ENCODE peak calls at places on chromosomes 3 and 15, in eight cellular contexts. N, K, U, M, O, Q, Z and A are unnamed samples.
A peak's percentile ranks its signal among the peaks of the same experiment; 100 is the strongest.

GRCh38 chr3:15892311-15892710 is 94.5 kb upstream of the ANKRD28 start:
- DNase-seq in N (no peak), K (no peak), U (no peak), M (no peak), O (no peak), Q (no peak), Z (no peak), A (no peak)

GRCh38 chr15:69451951-69452701 is 492 bp upstream of the RPLP1 start:
- DNase-seq in N (no peak), K (peak; percentile 53), U (peak; percentile 47), M (peak; percentile 60), O (peak; percentile 45), Q (peak; percentile 65), Z (peak; percentile 47), A (no peak)

GRCh38 chr3:107662109-107662477 is 139.3 kb downstream of the BBX start:
- DNase-seq in N (no peak), K (peak; percentile 79), U (peak; percentile 18), M (no peak), O (no peak), Q (peak; percentile 84), Z (no peak), A (peak; percentile 31)

GRCh38 chr3:50264964-50265485 is 3.9 kb upstream of the SEMA3B start:
- DNase-seq in N (no peak), K (no peak), U (no peak), M (no peak), O (no peak), Q (no peak), Z (no peak), A (no peak)

GRCh38 chr3:42505849-42506410 is 3.5 kb downstream of the VIPR1 start:
- DNase-seq in N (no peak), K (no peak), U (no peak), M (peak; percentile 36), O (no peak), Q (no peak), Z (no peak), A (no peak)

GRCh38 chr3:158471639-158472294 is 99.2 kb upstream of the MLF1 start:
- DNase-seq in N (no peak), K (peak; percentile 96), U (no peak), M (no peak), O (no peak), Q (peak; percentile 93), Z (no peak), A (no peak)

GRCh38 chr3:102571030-102571429 is 136.2 kb downstream of the ZPLD1 start:
- DNase-seq in N (no peak), K (no peak), U (no peak), M (no peak), O (no peak), Q (no peak), Z (no peak), A (no peak)

GRCh38 chr3:45972534-45973402 is 22.9 kb downstream of the FYCO1 start:
- DNase-seq in N (no peak), K (peak; percentile 92), U (no peak), M (no peak), O (no peak), Q (peak; percentile 89), Z (peak; percentile 43), A (no peak)

GRCh38 chr3:193140381-193140780 is 100.6 kb upstream of the PLAAT1 start:
- DNase-seq in N (no peak), K (peak; percentile 64), U (no peak), M (no peak), O (no peak), Q (no peak), Z (no peak), A (no peak)

GRCh38 chr3:128279594-128279880 is 126.3 kb downstream of the EEFSEC start:
- DNase-seq in N (no peak), K (no peak), U (no peak), M (peak; percentile 25), O (no peak), Q (no peak), Z (no peak), A (no peak)
- H3K4me1 ChIP-seq in N (peaks cover 6% of the 10 kb centered on the region), K (peaks cover 50% of the 10 kb centered on the region), U (peaks cover 50% of the 10 kb centered on the region), M (peaks cover 3% of the 10 kb centered on the region), O (peaks cover 9% of the 10 kb centered on the region), Q (peaks cover 24% of the 10 kb centered on the region), Z (no peaks in the 10 kb centered on the region), A (peaks cover 36% of the 10 kb centered on the region)

GRCh38 chr3:125140011-125140813 is 72.3 kb downstream of the SLC12A8 start:
- DNase-seq in N (no peak), K (peak; percentile 86), U (no peak), M (no peak), O (no peak), Q (peak; percentile 58), Z (no peak), A (no peak)

GRCh38 chr3:125139386-125139785 is 73.2 kb downstream of the SLC12A8 start:
- DNase-seq in N (no peak), K (no peak), U (no peak), M (no peak), O (no peak), Q (no peak), Z (no peak), A (no peak)

GRCh38 chr3:125142418-125142778 is 70.2 kb downstream of the SLC12A8 start:
- DNase-seq in N (peak; percentile 59), K (no peak), U (no peak), M (no peak), O (no peak), Q (no peak), Z (no peak), A (no peak)

GRCh38 chr3:125141596-125142417 is 70.7 kb downstream of the SLC12A8 start:
- DNase-seq in N (peak; percentile 85), K (no peak), U (peak; percentile 41), M (peak; percentile 85), O (no peak), Q (peak; percentile 64), Z (no peak), A (peak; percentile 78)

DNA sequence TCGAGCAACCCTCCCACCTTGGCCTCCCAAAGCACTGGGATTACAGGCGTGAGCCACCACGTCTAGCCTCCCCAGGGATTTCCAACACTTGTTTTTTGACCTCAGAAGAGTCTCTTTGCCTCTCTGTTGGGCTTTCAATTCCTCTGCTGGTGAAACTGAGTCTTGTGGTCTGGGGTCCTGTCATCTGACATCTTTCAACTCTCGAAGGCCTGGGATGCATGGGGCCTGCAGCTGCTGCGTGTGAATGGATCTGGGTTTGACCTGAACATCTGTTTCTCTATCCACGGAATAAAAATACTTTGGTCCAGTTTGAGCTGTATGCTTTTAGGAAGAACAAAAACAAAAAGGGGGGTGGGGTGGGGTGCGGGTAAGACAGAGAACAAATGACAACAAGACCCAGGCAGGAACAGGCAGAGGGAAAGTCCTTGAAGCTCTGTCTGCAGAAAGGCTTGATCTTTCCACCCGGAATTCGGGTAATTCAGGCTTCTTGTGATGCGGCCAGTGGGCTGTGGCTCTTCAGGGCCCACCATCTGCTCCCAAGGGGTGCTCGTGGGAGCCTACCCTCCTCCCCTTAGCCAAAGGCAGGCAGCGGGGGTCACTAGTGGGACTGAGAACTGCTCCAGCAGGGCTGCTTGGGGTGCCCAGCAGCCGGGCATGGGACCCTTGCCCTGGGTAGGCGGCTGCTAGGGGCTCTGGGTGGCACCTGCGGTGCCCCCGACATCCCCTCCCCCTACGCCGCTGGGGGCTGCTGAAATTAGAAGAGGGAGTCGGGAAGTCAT is 71.5 kb downstream of the SLC12A8 start:
- DNase-seq in N (no peak), K (no peak), U (no peak), M (no peak), O (no peak), Q (no peak), Z (no peak), A (peak; percentile 46)
- H3K4me1 ChIP-seq in N (peaks cover 23% of the 10 kb centered on the region), K (peaks cover 62% of the 10 kb centered on the region), U (no peaks in the 10 kb centered on the region), M (peaks cover 24% of the 10 kb centered on the region), O (peaks cover 14% of the 10 kb centered on the region), Q (peaks cover 18% of the 10 kb centered on the region), Z (no peaks in the 10 kb centered on the region), A (peaks cover 52% of the 10 kb centered on the region)

GRCh38 chr15:94234300-94234699 is 2.9 kb downstream of the MCTP2 start:
- DNase-seq in N (peak; percentile 40), K (no peak), U (no peak), M (no peak), O (no peak), Q (peak; percentile 30), Z (no peak), A (no peak)
- H3K4me1 ChIP-seq in N (no peaks in the 10 kb centered on the region), K (no peaks in the 10 kb centered on the region), U (no peaks in the 10 kb centered on the region), M (peaks cover 27% of the 10 kb centered on the region), O (peaks cover 5% of the 10 kb centered on the region), Q (no peaks in the 10 kb centered on the region), Z (peaks cover 76% of the 10 kb centered on the region), A (peaks cover 18% of the 10 kb centered on the region)

GRCh38 chr3:152276688-152277087 is 8.0 kb downstream of the MBNL1 start:
- DNase-seq in N (no peak), K (no peak), U (no peak), M (no peak), O (no peak), Q (no peak), Z (no peak), A (no peak)
- H3K4me1 ChIP-seq in N (peaks cover 2% of the 10 kb centered on the region), K (peaks cover 14% of the 10 kb centered on the region), U (peaks cover 18% of the 10 kb centered on the region), M (peaks cover 79% of the 10 kb centered on the region), O (peaks cover 48% of the 10 kb centered on the region), Q (peaks cover 47% of the 10 kb centered on the region), Z (peaks cover 92% of the 10 kb centered on the region), A (peaks cover 100% of the 10 kb centered on the region)

GRCh38 chr15:42616107-42616506 is 40.7 kb downstream of the STARD9 start:
- DNase-seq in N (no peak), K (no peak), U (no peak), M (no peak), O (no peak), Q (no peak), Z (no peak), A (no peak)

GRCh38 chr15:42608767-42609488 is 33.5 kb downstream of the STARD9 start:
- DNase-seq in N (no peak), K (no peak), U (no peak), M (no peak), O (no peak), Q (no peak), Z (no peak), A (no peak)

GRCh38 chr15:42611532-42611931 is 36.1 kb downstream of the STARD9 start:
- DNase-seq in N (no peak), K (no peak), U (no peak), M (no peak), O (no peak), Q (no peak), Z (no peak), A (no peak)

GRCh38 chr15:42608110-42608531 is 32.7 kb downstream of the STARD9 start:
- DNase-seq in N (no peak), K (peak; percentile 69), U (peak; percentile 33), M (peak; percentile 66), O (no peak), Q (peak; percentile 34), Z (peak; percentile 69), A (peak; percentile 21)

DNA sequence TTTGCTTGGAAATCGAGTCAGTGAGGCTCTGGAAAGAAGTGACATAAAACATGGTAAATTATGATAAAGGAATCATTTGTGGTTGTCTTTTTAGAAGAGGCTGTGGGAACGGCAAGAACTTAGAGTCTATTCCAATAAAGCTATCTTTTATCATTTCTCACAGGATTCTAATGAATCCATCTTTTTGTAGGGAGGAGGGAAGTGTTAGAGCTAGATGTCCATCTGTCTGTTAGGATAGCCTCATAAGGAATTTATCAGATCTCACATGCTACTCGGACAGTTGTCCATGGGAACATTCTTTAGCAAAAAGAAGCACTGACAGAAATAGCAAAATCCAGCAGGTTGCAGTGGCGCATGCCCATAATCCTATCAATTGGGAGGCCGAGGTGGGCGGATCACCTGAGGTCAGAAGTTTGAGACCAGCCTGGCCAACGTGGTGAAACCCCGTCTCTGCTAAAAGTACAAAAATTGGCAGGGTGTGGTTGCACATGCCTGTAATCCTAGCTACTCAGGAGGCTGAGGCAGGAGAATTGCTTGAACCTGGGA is 37.0 kb downstream of the STARD9 start:
- DNase-seq in N (no peak), K (no peak), U (no peak), M (no peak), O (no peak), Q (no peak), Z (no peak), A (no peak)
- H3K4me1 ChIP-seq in N (no peaks in the 10 kb centered on the region), K (peaks cover 6% of the 10 kb centered on the region), U (peaks cover 10% of the 10 kb centered on the region), M (peaks cover 20% of the 10 kb centered on the region), O (no peaks in the 10 kb centered on the region), Q (no peaks in the 10 kb centered on the region), Z (peaks cover 20% of the 10 kb centered on the region), A (peaks cover 20% of the 10 kb centered on the region)